ENCODE peak calls at places on chromosomes 7 and 10, in four cellular contexts. G, Q, K and J are unnamed samples.
A peak's percentile ranks its signal among the peaks of the same experiment; 100 is the strongest.

GRCh38 chr10:99845837-99846382 is 63.5 kb downstream of the ABCC2 start:
- DNase-seq in G (peak; percentile 86), Q (peak; percentile 76), K (peak; percentile 98), J (peak; percentile 98)

GRCh38 chr10:96509017-96509641 is 4.6 kb downstream of the TLL2 start:
- DNase-seq in G (no peak), Q (peak; percentile 95), K (peak; percentile 14), J (peak; percentile 52)

GRCh38 chr10:16967000-16967865 is 150.0 kb upstream of the RSU1 start:
- DNase-seq in G (no peak), Q (no peak), K (peak; percentile 42), J (peak; percentile 58)

GRCh38 chr7:19377611-19378339 is 232.6 kb upstream of the FERD3L start:
- DNase-seq in G (no peak), Q (no peak), K (peak; percentile 49), J (peak; percentile 64)

GRCh38 chr10:69902835-69903535 is 101.3 kb downstream of the COL13A1 start:
- DNase-seq in G (no peak), Q (no peak), K (no peak), J (peak; percentile 21)

GRCh38 chr10:3907514-3907913 is 122.5 kb upstream of the KLF6 start:
- DNase-seq in G (no peak), Q (no peak), K (no peak), J (peak; percentile 66)

GRCh38 chr10:71643904-71644303 is 75.7 kb downstream of the C10orf105 start:
- DNase-seq in G (no peak), Q (no peak), K (no peak), J (no peak)

GRCh38 chr10:7417103-7417623 is 6.3 kb upstream of the SFMBT2 start:
- DNase-seq in G (peak; percentile 18), Q (peak; percentile 10), K (peak; percentile 74), J (peak; percentile 71)

GRCh38 chr10:42304341-42304740 is 334.0 kb downstream of the ZNF33B start:
- DNase-seq in G (no peak), Q (no peak), K (no peak), J (no peak)

GRCh38 chr10:103204353-103205255 is 11.5 kb upstream of the NT5C2 start:
- DNase-seq in G (no peak), Q (no peak), K (no peak), J (no peak)

GRCh38 chr10:64733980-64734379 is 1212.8 kb downstream of the REEP3 start:
- DNase-seq in G (peak; percentile 33), Q (no peak), K (peak; percentile 42), J (no peak)

GRCh38 chr7:76358053-76358477 is 726 bp downstream of the YWHAG start:
- DNase-seq in G (no peak), Q (no peak), K (no peak), J (peak; percentile 37)

GRCh38 chr10:38007551-38007950 is 2.9 kb upstream of the ZNF33A start:
- DNase-seq in G (no peak), Q (no peak), K (no peak), J (no peak)
- H3K4me3 ChIP-seq in G (no peak overlapping the region), Q (no peak overlapping the region), K (no peak overlapping the region), J (no peak overlapping the region)

DNA sequence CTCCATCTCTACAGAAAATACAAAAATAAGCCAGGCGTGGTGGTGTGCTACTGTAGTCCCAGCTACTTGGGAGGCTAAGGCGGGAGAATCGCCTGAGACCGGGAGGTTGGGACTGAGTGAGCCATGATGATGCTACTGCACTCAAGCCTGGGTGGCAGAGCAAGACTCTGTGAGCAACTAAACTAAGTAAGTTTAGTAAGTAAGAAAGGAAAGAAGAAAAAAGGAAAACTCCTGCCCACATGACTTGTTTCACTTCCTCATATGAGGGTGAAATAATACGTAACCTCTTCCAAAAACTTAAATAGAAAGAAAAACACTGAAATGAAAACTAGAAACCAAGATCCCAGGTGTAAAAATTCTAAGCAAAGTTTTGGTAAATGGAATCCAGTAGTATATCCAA is 79.6 kb downstream of the LARP4B start:
- DNase-seq in G (no peak), Q (no peak), K (no peak), J (no peak)
- H3K4me3 ChIP-seq in G (no peak overlapping the region), Q (no peak overlapping the region), K (no peak overlapping the region), J (no peak overlapping the region)

DNA sequence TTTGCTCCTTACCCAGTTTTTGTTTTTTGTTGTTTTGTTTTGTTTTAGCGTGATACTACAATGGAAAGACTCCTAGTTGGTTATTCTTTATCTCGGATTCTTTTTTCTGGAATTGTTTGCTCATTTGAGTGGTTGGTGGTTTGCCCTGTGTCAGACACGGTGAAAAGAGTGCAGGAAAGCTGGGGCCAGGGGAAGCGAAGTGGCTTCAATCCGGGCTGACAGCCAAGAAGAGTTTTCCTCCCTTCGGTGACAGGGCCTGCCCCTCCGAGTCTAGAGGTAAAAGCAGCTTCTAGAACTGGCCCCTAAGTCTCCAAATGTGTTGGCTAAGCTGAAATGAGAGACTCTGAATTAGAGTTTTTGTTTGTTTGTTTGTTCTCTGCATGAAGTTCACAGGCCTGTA is 5.7 kb upstream of the AP5Z1 start:
- DNase-seq in G (no peak), Q (no peak), K (peak; percentile 59), J (no peak)
- H3K4me3 ChIP-seq in G (no peak overlapping the region), Q (no peak overlapping the region), K (no peak overlapping the region), J (no peak overlapping the region)

DNA sequence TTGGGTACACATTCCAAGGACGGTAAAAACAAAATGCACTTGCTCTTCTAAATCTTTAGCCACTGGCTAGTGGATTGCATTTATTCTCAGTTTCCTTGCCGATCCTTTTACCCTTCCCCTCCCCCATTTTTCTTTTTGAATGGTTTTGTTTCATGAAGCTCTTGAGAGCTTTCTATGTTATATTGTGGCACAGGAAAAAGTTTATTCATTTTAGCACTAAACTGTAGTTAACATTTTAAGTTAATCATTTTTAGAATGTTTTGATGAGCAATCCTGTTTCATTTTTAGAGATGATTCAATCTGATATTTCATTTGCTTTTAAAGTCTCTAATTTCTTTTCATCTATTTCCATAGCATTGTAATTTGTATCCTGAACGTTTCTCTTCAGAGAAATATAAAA is 24.0 kb downstream of the ZEB1 start:
- DNase-seq in G (no peak), Q (no peak), K (no peak), J (no peak)
- H3K4me3 ChIP-seq in G (no peak overlapping the region), Q (no peak overlapping the region), K (no peak overlapping the region), J (no peak overlapping the region)

DNA sequence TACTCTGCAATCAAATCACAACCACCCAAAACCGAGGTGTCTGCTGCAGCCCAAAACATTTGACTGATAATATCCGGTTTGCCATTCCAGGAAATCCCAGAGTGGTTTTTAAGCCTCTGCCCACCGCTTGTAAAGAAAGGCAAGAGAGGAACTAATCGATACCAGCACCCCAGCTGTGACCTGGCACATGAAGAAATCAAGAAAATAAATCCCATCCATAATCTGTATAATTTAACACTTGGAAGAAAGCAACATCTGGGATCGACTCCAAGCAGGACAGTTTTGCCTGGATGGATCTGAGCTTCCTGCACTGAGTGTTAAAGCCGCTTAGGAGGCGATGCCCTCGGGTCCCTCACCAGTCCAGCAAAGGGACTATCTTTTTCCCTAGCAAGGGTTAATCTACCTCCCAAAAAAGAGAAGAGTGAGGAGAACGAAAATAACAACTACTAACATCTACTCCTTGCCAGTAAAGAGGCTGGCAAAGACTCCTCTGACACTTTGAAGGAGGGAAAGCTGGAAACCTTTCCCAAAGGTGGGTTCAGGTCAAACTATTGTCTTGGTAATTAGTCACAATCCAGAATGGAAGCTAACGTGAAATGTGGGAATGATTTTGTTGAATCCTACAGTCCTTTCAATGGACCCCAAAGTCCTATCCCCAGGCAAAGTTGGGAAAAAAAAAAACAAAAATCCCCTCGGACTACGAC is 2.0 kb downstream of the DOCK4 start:
- DNase-seq in G (no peak), Q (no peak), K (peak; percentile 25), J (peak; percentile 39)
- H3K4me3 ChIP-seq in G (no peak overlapping the region), Q (peak overlapping the region; percentile 68), K (peak overlapping the region; percentile 98), J (peak overlapping the region; percentile 95)

GRCh38 chr7:158702944-158703343 is 1.7 kb downstream of the NCAPG2 start:
- DNase-seq in G (no peak), Q (no peak), K (no peak), J (no peak)
- H3K4me3 ChIP-seq in G (no peak overlapping the region), Q (no peak overlapping the region), K (no peak overlapping the region), J (no peak overlapping the region)

GRCh38 chr10:97714401-97715258 is 1.1 kb downstream of the MARVELD1 start:
- DNase-seq in G (no peak), Q (no peak), K (peak; percentile 82), J (peak; percentile 79)
- H3K4me3 ChIP-seq in G (peak overlapping the region; percentile 72), Q (peak overlapping the region; percentile 75), K (peak overlapping the region; percentile 73), J (peak overlapping the region; percentile 93)

DNA sequence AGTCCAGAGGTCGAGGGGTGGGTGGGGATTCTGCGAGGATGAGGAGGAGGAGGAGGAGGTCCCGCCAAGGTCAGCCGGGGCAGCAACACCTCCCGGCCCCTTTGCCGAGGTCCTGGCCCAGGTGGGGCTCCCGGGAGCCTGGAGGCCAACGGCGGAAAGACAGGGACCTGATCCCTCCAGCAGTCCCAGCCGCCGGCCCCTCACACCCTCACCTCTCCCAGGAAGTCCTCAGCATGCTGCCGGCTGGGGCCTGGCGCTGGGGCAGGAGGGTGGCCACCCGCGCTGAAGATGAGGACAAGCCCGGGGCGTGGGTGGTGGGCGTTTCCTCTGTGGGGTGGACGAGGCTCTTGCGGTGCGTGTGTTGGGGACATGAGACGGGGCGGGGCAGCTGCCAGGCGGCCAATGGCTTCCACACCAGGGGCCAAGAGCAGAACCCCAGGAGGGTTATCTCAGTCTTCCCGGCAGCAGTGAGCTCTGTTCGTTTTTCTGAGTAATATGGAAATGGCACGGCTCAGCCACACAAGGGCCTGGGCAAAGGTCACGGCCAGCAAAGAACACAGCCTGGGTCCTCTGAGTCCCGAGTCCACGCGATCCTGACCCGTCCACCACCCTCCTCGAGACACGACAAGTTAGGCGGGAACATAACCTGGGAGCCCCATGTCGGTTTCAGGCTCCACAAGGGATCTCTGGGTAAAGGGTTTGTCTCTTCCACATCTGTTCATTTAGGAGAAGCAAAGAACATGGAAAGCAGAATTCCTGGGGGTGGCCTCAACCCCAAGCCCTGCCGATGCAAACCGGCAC is 82.9 kb upstream of the PDGFA start:
- DNase-seq in G (no peak), Q (no peak), K (no peak), J (no peak)
- H3K4me3 ChIP-seq in G (no peak overlapping the region), Q (no peak overlapping the region), K (no peak overlapping the region), J (no peak overlapping the region)

DNA sequence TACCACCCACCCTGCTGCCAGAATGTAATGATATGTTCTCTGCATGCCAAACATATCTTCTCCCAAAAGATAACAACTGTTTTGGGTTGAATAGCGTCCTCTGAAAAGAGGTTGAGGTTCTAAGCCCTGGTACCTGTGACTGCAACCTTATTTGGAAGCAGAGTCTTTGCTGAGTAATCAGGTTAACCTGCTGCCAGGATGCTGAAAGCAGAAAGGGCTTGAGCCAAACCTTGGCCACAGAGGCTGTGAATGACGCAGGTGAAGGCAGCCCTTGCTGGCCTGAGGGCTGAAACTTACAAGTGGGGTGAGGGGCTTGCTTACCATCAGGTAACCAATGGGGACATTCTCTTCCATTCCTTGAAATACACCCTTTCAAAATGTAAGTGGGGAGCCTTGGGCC is 151.8 kb upstream of the RHEB start:
- DNase-seq in G (no peak), Q (no peak), K (no peak), J (peak; percentile 63)
- H3K4me3 ChIP-seq in G (no peak overlapping the region), Q (no peak overlapping the region), K (no peak overlapping the region), J (no peak overlapping the region)